ENCODE peak calls at places on chromosomes 11 and 22, in four cellular contexts. G is kidney epithelial cell, H is spleen, S is Panc1. T is an unnamed sample.

GRCh38 chr22:44601725-44602124 is 100.3 kb upstream of the PRR5 start:
- DNase-seq in G (no peak), H (no peak), S (no peak), T (no peak)

GRCh38 chr22:44347098-44347497 is 34.3 kb upstream of the SHISAL1 start:
- DNase-seq in G (no peak), H (no peak), S (no peak), T (no peak)

GRCh38 chr11:134802116-134802515 is 390.1 kb upstream of the B3GAT1 start:
- DNase-seq in G (no peak), H (no peak), S (no peak), T (no peak)

GRCh38 chr11:124840666-124841065 is 24.6 kb upstream of the ROBO3 start:
- DNase-seq in G (no peak), H (no peak), S (no peak), T (no peak)

GRCh38 chr11:80521592-80521991 is 1080.8 kb upstream of the TENM4 start:
- DNase-seq in G (peak; percentile 25), H (no peak), S (no peak), T (no peak)

GRCh38 chr22:29703595-29704195 is 16.1 kb upstream of the CABP7 start:
- DNase-seq in G (no peak), H (no peak), S (no peak), T (no peak)

GRCh38 chr11:102168483-102168882 is 58.2 kb downstream of the YAP1 start:
- DNase-seq in G (peak; percentile 14), H (no peak), S (no peak), T (no peak)

GRCh38 chr22:29158546-29158945 is 47.1 kb upstream of the EMID1 start:
- DNase-seq in G (no peak), H (peak; percentile 12), S (no peak), T (peak; percentile 53)

GRCh38 chr11:17020831-17021230 is 6.6 kb upstream of the PLEKHA7 start:
- DNase-seq in G (no peak), H (no peak), S (no peak), T (no peak)

GRCh38 chr11:17238377-17238776 is 30.6 kb upstream of the PIK3C2A start:
- DNase-seq in G (no peak), H (no peak), S (no peak), T (no peak)

DNA sequence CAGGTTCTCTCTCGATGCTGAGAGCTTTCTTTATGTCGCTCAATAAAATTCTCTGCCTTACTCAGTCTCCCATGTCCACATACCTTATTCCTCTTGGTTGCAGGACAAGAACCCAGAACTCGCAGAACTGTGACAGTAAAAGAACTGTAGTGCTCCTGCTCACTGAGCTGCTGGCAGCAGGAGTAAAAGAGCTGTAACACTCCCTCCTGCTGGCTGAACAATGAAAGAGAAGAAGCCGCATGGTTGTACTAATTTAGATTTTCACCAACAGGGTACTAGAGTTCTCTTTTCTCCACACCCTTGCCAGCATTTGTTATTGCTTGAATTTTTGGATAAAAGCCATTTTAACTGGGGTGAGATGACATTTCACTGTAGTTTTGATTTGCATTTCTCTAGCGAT is 433.2 kb downstream of the GUCY1A2 start:
- DNase-seq in G (no peak), H (no peak), S (no peak), T (no peak)
- TF ChIP-seq CTCF in G (no peak), H (no peak), S (peak; percentile 18), T (peak; percentile 43)

GRCh38 chr11:47980907-47981621 is 705 bp downstream of the PTPRJ start:
- DNase-seq in G (no peak), H (peak; percentile 91), S (no peak), T (no peak)

GRCh38 chr11:47981667-47982404 is 1.5 kb downstream of the PTPRJ start:
- DNase-seq in G (no peak), H (peak; percentile 88), S (no peak), T (no peak)

GRCh38 chr11:47979378-47980092 is 824 bp upstream of the PTPRJ start:
- DNase-seq in G (no peak), H (no peak), S (no peak), T (no peak)

GRCh38 chr11:47977651-47978050 is 2.7 kb upstream of the PTPRJ start:
- DNase-seq in G (no peak), H (no peak), S (no peak), T (no peak)

DNA sequence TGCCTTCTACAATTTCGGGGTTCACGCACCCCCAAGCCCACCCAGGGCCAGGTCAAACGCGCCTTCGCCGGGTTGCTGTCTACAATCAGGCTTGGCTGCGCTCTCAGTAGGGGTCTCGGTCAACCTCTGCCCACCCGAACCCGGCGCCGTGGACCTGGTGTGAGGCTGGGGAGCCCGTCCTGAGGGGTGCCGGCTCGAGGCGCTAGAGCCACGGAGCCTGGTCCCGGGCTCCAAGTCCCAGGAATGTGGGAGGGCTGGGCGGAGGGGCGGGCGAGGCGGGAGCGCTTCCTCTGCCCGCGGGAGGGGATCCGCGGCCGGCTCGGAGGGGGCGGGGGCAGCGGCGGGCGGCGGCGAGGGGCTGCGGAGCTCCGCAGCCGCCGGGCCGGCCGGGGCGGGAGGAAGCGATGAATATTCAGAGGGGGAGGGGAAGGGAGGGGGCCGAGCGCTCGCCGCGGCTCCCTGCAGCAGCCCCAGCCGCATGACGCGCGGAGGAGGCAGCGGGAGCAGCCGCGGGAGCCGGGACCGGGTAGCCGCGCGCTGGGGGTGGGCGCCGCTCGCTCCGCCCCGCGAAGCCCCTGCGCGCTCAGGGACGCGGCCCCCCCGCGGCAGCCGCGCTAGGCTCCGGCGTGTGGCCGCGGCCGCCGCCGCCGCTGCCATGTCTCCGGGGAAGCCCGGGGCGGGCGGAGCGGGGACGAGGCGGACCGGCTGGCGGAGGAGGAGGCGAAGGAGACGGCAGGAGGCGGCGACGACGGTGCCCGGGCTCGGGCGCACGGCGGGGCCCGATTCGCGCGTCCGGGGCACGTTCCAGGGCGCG is at the start of gene PTPRJ:
- DNase-seq in G (no peak), H (peak; percentile 93), S (no peak), T (no peak)
- H3K4me3 ChIP-seq in G (peak within 1 kb of the TSS; percentile 88), H (peak within 1 kb of the TSS; percentile 80), S (peak within 1 kb of the TSS; percentile 64), T (peak within 1 kb of the TSS; percentile 77)

DNA sequence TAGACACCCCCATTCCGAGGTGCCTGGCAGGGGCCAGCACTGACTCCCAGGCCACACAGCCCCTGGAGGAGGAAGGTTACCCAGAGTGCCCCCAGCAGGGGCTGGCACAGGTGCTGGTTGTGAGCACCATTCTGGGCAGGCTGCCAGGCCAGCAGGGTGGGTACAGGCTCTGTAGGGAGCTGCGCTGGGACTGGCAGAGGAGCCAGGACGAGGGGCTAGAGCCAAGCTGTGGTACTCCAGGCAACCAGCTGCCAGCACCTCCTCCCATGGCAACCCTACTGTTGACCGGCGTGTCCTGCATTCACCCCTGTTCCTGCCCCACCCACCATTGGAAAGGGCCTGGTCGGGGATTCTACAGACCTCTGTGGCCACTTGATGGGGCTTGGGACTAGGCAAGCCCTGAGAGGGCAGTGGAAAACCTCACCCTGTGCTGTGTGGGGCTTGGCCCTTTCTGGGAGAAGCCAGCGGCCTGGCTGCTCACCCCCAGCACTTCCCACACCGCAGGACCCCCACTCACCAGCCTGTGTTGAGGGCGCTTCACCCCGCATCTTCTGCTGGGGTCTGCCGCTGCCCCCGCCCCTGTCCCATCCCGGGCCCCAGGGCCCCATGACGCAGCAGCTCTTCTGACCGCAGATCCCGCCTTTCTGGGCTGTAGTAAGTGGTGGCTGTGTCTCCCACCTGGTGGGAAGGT is 1.9 kb downstream of the CLDN5 start:
- DNase-seq in G (no peak), H (no peak), S (no peak), T (no peak)
- TF ChIP-seq CTCF in G (no peak), H (no peak), S (no peak), T (no peak)

GRCh38 chr11:44737222-44737621 is 10.5 kb downstream of the TSPAN18 start:
- DNase-seq in G (no peak), H (no peak), S (no peak), T (no peak)
- H3K4me3 ChIP-seq in G (no peak overlapping the region), H (no peak overlapping the region), S (no peak overlapping the region), T (no peak overlapping the region)

GRCh38 chr11:95067042-95067827 is 516 bp downstream of the SRSF8 start:
- DNase-seq in G (no peak), H (peak; percentile 95), S (peak; percentile 36), T (peak; percentile 33)
- TF ChIP-seq CTCF in G (peak; percentile 63), H (peak; percentile 55), S (peak; percentile 64), T (peak; percentile 64)

GRCh38 chr11:65979261-65979759 is 17.8 kb downstream of the SART1 start:
- DNase-seq in G (no peak), H (no peak), S (no peak), T (no peak)

GRCh38 chr11:65983589-65983987 is 18.4 kb downstream of the EIF1AD start:
- DNase-seq in G (no peak), H (no peak), S (no peak), T (no peak)

GRCh38 chr11:65981972-65982823 is 19.8 kb downstream of the EIF1AD start:
- DNase-seq in G (no peak), H (no peak), S (no peak), T (no peak)

GRCh38 chr11:65981101-65981740 is 19.7 kb downstream of the SART1 start:
- DNase-seq in G (no peak), H (no peak), S (no peak), T (no peak)

DNA sequence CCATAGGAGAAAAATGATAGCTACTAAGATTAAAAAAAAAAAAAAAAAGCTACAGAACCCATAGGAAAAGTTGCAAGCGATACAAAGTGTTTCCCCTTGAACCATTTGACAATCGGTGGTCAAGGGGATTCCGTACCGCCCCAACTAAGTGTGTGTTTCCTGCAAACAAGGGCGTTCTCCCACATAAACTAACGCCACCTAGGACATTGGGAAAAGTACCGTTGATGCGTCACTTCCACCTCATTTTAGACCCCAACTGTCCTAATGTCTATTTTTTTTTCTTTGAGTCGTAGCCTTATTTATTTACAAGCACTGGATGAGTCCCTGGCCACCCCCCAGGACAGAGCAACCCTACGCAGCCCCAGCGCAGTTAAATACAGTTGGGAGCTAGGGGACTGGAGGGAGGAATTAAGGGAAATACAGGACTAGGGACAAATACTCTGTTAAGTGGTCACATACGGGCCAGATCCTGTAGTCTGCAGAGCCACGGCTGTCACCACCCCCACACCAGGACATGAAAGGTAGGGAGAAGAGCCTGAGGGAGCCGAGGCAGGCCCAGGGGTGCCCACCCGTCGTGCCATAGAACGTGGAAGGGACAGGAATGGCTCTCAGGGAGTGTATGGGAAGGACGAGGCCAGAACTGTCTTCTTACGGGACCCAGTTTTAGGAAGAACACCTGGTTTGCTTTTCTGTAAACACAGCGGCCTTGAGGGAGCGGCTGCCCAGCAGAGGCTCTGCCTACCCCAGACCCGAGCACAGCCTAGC is 19.0 kb downstream of the EIF1AD start:
- DNase-seq in G (no peak), H (no peak), S (no peak), T (no peak)
- H3K4me3 ChIP-seq in G (no peak overlapping the region), H (no peak overlapping the region), S (no peak overlapping the region), T (no peak overlapping the region)

DNA sequence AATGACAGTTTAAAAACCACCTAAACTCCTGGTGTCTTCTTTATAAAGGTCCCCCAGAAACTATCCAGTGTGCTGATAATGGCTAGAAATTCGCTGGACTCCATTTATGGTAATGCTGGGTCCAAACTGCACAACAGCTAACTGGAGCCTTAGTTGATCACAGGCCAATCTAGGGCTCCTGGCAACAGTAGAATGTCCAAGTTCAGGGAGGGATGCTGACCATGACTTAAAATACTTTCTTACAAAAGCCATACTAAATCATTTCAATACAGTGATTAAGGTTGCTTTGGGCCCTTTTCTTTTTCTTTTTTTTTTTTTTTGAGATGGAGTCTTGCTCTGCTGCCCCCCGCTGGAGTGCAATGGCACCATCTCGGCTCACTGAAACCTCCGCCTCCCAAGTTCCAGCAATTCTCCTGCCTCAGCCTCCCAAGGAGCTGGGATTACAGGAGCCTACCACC is 14.5 kb upstream of the GAB2 start:
- DNase-seq in G (no peak), H (no peak), S (no peak), T (no peak)
- TF ChIP-seq CTCF in G (peak; percentile 48), H (no peak), S (peak; percentile 79), T (peak; percentile 53)